ENCODE peak calls at places on chromosomes 1 and 21, in ten cellular contexts. R, G, N, A, D, J, C, Q, Y and I are unnamed samples.
A peak's percentile ranks its signal among the peaks of the same experiment; 100 is the strongest.

GRCh38 chr1:61268546-61269243 is 186.3 kb downstream of the NFIA start:
- DNase-seq in R (no peak), G (no peak), N (no peak), A (no peak), D (no peak), J (peak; percentile 57), C (no peak), Q (no peak), Y (no peak), I (no peak)

GRCh38 chr1:22111620-22112019 is 31.3 kb downstream of the WNT4 start:
- DNase-seq in R (peak; percentile 66), G (peak; percentile 54), N (peak; percentile 24), A (no peak), D (peak; percentile 72), J (no peak), C (no peak), Q (no peak), Y (no peak), I (no peak)

GRCh38 chr1:19650416-19651140 is 6.5 kb downstream of the NBL1 start:
- DNase-seq in R (peak; percentile 78), G (no peak), N (peak; percentile 49), A (no peak), D (no peak), J (peak; percentile 18), C (no peak), Q (no peak), Y (no peak), I (no peak)

GRCh38 chr1:191551019-191551418 is 607.2 kb upstream of the RGS18 start:
- DNase-seq in R (no peak), G (no peak), N (no peak), A (no peak), D (no peak), J (no peak), C (no peak), Q (no peak), Y (no peak), I (no peak)

GRCh38 chr1:230868736-230869385 is 540 bp upstream of the C1orf198 start:
- DNase-seq in R (peak; percentile 49), G (no peak), N (peak; percentile 19), A (peak; percentile 10), D (no peak), J (peak; percentile 84), C (peak; percentile 83), Q (peak; percentile 84), Y (peak; percentile 71), I (peak; percentile 71)

GRCh38 chr1:81876901-81877750 is 76.4 kb downstream of the ADGRL2 start:
- DNase-seq in R (no peak), G (peak; percentile 64), N (no peak), A (no peak), D (peak; percentile 46), J (peak; percentile 33), C (no peak), Q (no peak), Y (no peak), I (no peak)

GRCh38 chr1:164617607-164618564 is 58.9 kb downstream of the PBX1 start:
- DNase-seq in R (no peak), G (no peak), N (peak; percentile 34), A (no peak), D (peak; percentile 42), J (peak; percentile 59), C (no peak), Q (no peak), Y (no peak), I (no peak)

GRCh38 chr21:42655797-42656770 is 2.7 kb downstream of the PDE9A start:
- DNase-seq in R (no peak), G (no peak), N (no peak), A (no peak), D (no peak), J (peak; percentile 82), C (no peak), Q (no peak), Y (no peak), I (no peak)

GRCh38 chr1:223189903-223190724 is 47.1 kb upstream of the TLR5 start:
- DNase-seq in R (no peak), G (peak; percentile 87), N (no peak), A (peak; percentile 53), D (peak; percentile 31), J (no peak), C (no peak), Q (no peak), Y (no peak), I (no peak)

GRCh38 chr1:4171480-4172450 is 271.7 kb upstream of the C1orf174 start:
- DNase-seq in R (no peak), G (no peak), N (peak; percentile 4), A (no peak), D (no peak), J (peak; percentile 9), C (no peak), Q (peak; percentile 44), Y (peak; percentile 16), I (no peak)

DNA sequence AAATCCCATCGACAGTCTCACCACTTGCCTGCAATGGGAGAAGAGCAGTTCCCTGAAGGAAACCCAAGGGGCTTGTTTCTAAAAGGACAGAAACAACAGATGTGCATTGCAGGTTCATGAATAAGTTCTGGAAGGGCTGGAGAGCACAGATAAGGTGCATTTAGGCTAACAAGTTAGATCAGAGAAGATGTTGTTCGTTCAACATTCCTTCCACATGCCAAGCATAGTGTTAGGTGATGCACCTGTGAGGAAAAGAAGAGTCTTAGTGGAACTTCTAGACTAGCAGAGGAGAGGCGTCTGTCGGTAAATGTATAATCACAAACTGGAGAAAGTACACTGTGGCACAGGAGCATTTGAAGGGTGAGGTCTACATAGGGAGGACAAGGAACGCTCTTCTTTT is 98.0 kb downstream of the ST3GAL3 start:
- DNase-seq in R (no peak), G (no peak), N (no peak), A (no peak), D (no peak), J (no peak), C (no peak), Q (no peak), Y (no peak), I (no peak)
- H3K27ac ChIP-seq in R (no peak overlapping the region), G (no peak overlapping the region), N (no peak overlapping the region), A (no peak overlapping the region), D (no peak overlapping the region), J (no peak overlapping the region), C (no peak overlapping the region), Q (no peak overlapping the region), Y (no peak overlapping the region), I (no peak overlapping the region)

DNA sequence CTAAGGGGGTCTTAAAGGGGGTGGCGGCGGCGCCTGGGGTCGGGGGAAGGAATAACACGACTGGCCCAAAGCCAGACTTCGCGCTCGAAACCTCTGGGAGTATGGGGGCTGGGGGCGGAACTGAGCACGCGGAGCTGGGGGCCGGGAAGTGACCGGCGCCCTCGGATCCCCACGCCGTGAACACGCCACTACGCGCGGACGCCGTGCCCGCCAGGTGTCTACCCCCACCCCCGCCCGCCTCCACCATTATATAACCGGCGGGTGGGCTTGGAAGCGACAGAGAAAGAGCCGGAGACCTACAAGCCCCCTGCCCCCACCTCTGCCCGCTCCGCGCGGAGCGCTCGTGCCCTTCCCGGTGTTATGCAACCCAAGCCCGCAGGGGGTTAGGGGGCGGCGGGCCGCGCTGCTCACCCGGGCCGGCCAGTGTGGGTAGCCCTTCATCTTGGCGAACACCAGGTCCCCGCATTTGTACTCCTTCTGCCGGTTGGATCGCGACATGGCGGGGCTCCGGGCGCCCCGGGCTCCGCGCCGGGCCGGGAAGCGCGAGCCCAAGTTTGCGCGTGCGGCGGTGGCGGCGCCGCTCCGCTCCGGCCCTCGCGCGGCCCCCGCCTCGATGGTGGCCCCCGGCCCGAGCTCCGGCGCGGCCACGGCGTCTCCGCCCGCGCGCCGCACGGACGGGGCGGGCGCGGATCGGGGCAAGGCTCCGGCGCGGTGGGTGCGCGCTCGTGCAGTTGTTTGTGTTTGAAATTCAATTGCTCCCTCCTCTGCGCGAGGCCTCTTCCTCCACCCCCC is at the start of gene HDGF:
- DNase-seq in R (peak; percentile 63), G (no peak), N (peak; percentile 45), A (peak; percentile 47), D (no peak), J (peak; percentile 61), C (peak; percentile 80), Q (peak; percentile 83), Y (peak; percentile 48), I (no peak)
- H3K4me1 ChIP-seq in R (peaks cover 2% of the 10 kb centered on the region), G (peaks cover 48% of the 10 kb centered on the region), N (peaks cover 39% of the 10 kb centered on the region), A (peaks cover 57% of the 10 kb centered on the region), D (peaks cover 35% of the 10 kb centered on the region), J (peaks cover 43% of the 10 kb centered on the region), C (peaks cover 23% of the 10 kb centered on the region), Q (no peaks in the 10 kb centered on the region), Y (peaks cover 57% of the 10 kb centered on the region), I (peaks cover 61% of the 10 kb centered on the region)

DNA sequence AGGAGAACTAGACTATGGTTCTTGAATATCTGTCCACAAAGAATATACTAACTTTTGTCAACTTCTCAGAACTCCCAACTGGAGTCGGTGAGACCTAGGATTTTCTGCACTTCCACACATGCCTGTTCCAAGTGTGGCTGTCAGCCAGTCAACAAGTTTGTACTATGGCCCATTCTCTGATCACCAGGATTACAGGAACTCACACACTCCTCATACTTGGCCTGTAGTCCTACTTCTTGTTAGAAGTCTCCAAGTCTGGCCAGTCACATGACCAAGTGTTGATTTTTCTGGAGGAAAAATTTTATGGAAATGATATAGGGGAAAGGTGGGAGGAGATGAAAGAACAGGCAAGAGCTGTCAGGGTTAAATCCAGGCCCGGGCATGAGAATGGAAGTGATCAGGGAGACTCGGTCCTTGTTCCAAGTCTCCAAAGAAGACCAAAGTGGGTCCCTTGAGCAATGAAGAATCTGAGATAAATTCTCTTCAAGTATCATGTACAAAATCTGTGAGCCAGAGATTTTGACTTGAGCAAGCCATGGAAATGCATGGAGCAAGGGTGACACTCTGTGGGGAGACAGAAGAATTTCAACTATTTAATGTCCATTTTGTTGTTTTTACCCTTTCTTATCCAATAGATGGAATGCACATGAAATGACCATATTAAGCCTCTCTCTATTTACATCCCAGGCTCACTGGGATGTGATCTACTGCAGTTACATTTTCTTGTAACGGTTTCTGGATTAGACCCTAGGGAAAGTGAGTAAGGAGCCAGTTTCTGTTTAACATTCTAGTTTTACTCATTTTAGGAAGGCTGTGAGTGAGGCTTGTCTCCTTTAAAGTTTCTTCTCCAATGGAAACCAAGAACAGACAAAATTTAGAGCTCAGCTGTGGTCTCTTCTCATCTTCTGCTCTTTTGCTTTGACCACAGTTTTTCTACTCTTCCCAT is 320.9 kb downstream of the ASTN1 start:
- DNase-seq in R (peak; percentile 52), G (peak; percentile 32), N (peak; percentile 46), A (no peak), D (peak; percentile 41), J (peak; percentile 46), C (no peak), Q (no peak), Y (no peak), I (no peak)
- TF ChIP-seq CTCF in R (peak; percentile 46), G (peak; percentile 54), N (peak; percentile 87), A (no peak), D (peak; percentile 53), J (peak; percentile 87), C (peak; percentile 41), Q (peak; percentile 81), Y (peak; percentile 38), I (peak; percentile 44)

DNA sequence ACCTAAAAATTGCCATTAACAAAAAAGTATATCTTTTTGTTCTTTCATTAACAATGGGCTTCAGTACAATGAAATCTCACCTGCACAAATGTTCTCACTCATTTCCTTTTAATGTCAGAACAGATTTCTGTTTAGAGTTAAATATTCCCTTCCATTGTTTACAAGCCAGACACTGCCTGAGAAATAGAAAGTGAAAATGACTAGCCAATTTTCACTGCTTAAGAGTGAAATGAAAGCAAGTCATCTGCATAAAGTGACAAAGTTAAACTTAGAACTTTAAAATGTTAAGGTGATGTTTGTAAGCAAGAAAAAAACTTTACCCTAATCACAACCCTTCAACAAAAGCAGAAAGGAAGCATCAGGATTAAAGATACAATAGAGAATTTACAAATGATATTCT is 27.5 kb downstream of the COA6 start:
- DNase-seq in R (no peak), G (no peak), N (no peak), A (no peak), D (no peak), J (no peak), C (no peak), Q (no peak), Y (no peak), I (no peak)
- H3K27ac ChIP-seq in R (no peak overlapping the region), G (no peak overlapping the region), N (no peak overlapping the region), A (no peak overlapping the region), D (no peak overlapping the region), J (no peak overlapping the region), C (peak overlapping the region; percentile 48), Q (no peak overlapping the region), Y (peak overlapping the region; percentile 54), I (no peak overlapping the region)